ENCODE peak calls at places on chromosomes 12 and 14, in five cellular contexts. Q, A, D, N and B are unnamed samples.
A peak's percentile ranks its signal among the peaks of the same experiment; 100 is the strongest.

GRCh38 chr12:95943231-95943842 is at the start of gene AMDHD1:
- DNase-seq in N (peak; percentile 59), D (no peak), Q (peak; percentile 7), A (peak; percentile 36), B (peak; percentile 48)

GRCh38 chr14:41257476-41257875 is 349.2 kb upstream of the LRFN5 start:
- DNase-seq in A (no peak), Q (no peak), N (no peak), D (no peak), B (no peak)

GRCh38 chr12:40692617-40693502 is 621 bp downstream of the CNTN1 start:
- DNase-seq in N (no peak), D (no peak), A (no peak), Q (no peak), B (no peak)

GRCh38 chr12:119682635-119683340 is 14.9 kb downstream of the PRKAB1 start:
- DNase-seq in Q (no peak), N (no peak), A (no peak), D (no peak), B (no peak)

GRCh38 chr12:83465632-83466031 is 778.9 kb downstream of the TMTC2 start:
- DNase-seq in A (no peak), D (no peak), Q (no peak), N (no peak), B (no peak)

GRCh38 chr12:11461433-11461832 is 66.1 kb upstream of the PRB2 start:
- DNase-seq in A (no peak), N (no peak), D (no peak), Q (no peak), B (no peak)

GRCh38 chr12:85626031-85626781 is 210.0 kb downstream of the RASSF9 start:
- DNase-seq in Q (no peak), N (no peak), D (no peak), A (peak; percentile 87), B (no peak)

GRCh38 chr14:32102152-32102787 is 25.2 kb downstream of the ARHGAP5 start:
- DNase-seq in Q (no peak), A (no peak), D (no peak), N (no peak), B (no peak)

GRCh38 chr12:131101703-131102492 is 148.2 kb downstream of the ADGRD1 start:
- DNase-seq in N (no peak), D (no peak), A (no peak), Q (no peak), B (no peak)

GRCh38 chr12:3035171-3035570 is 42.0 kb upstream of the TSPAN9 start:
- DNase-seq in Q (no peak), A (no peak), N (no peak), D (no peak), B (no peak)

GRCh38 chr12:62966990-62967506 is 32.1 kb upstream of the PPM1H start:
- DNase-seq in A (no peak), N (no peak), D (no peak), Q (no peak), B (no peak)

GRCh38 chr12:105840384-105840783 is 298.4 kb downstream of the NUAK1 start:
- DNase-seq in N (no peak), D (no peak), Q (no peak), A (no peak), B (no peak)